ENCODE peak calls at places on chromosomes 6 and 20, in four cellular contexts. One of them, this sample, is unnamed.

GRCh38 chr20:47466193-47466592 is 35.5 kb upstream of the NCOA3 start:
- DNase-seq in H7: no peak
- DNase-seq in sciatic nerve: no peak
- DNase-seq in kidney tubule cell: peak
- DNase-seq in this sample: no peak

GRCh38 chr20:47982574-47983360 is 197.5 kb upstream of the SULF2 start:
- DNase-seq in H7: no peak
- DNase-seq in sciatic nerve: no peak
- DNase-seq in kidney tubule cell: peak
- DNase-seq in this sample: no peak

GRCh38 chr6:125979101-125979500 is 7.2 kb upstream of the TRMT11 start:
- DNase-seq in H7: no peak
- DNase-seq in sciatic nerve: no peak
- DNase-seq in kidney tubule cell: no peak
- DNase-seq in this sample: no peak

GRCh38 chr6:29743568-29743967 is 20.3 kb downstream of the HLA-F start:
- DNase-seq in H7: no peak
- DNase-seq in sciatic nerve: no peak
- DNase-seq in kidney tubule cell: no peak
- DNase-seq in this sample: no peak

GRCh38 chr6:29708432-29709177 is 14.6 kb upstream of the HLA-F start:
- DNase-seq in H7: no peak
- DNase-seq in sciatic nerve: no peak
- DNase-seq in kidney tubule cell: no peak
- DNase-seq in this sample: no peak

GRCh38 chr20:51752343-51752951 is 15.7 kb downstream of the ATP9A start:
- DNase-seq in H7: no peak
- DNase-seq in sciatic nerve: no peak
- DNase-seq in kidney tubule cell: peak
- DNase-seq in this sample: no peak

GRCh38 chr20:63294536-63294900 is 1.5 kb downstream of the COL20A1 start:
- DNase-seq in H7: no peak
- DNase-seq in sciatic nerve: no peak
- DNase-seq in kidney tubule cell: no peak
- DNase-seq in this sample: no peak

GRCh38 chr6:106629859-106630163 is 433 bp downstream of the QRSL1 start:
- DNase-seq in H7: no peak
- DNase-seq in sciatic nerve: no peak
- DNase-seq in kidney tubule cell: no peak
- DNase-seq in this sample: no peak

GRCh38 chr6:149967591-149967990 is 3.8 kb downstream of the ULBP1 start:
- DNase-seq in H7: no peak
- DNase-seq in sciatic nerve: no peak
- DNase-seq in kidney tubule cell: no peak
- DNase-seq in this sample: no peak